ENCODE peak calls at places on chromosomes 2 and 18, in six cellular contexts. O, S, E, B, X and W are unnamed samples.
A peak's percentile ranks its signal among the peaks of the same experiment; 100 is the strongest.

GRCh38 chr2:175135177-175135576 is 32.8 kb downstream of the ATF2 start:
- DNase-seq in O (no peak), S (no peak), E (no peak), B (no peak), X (no peak), W (no peak)

GRCh38 chr2:171404258-171404657 is 29.5 kb downstream of the METTL8 start:
- DNase-seq in O (no peak), S (peak; percentile 42), E (peak; percentile 92), B (no peak), X (peak; percentile 53), W (peak; percentile 93)

GRCh38 chr2:3982160-3982559 is 278.8 kb downstream of the DCDC2C start:
- DNase-seq in O (no peak), S (no peak), E (no peak), B (no peak), X (no peak), W (no peak)

GRCh38 chr2:100218552-100218951 is 76.2 kb upstream of the AFF3 start:
- DNase-seq in O (no peak), S (no peak), E (no peak), B (no peak), X (no peak), W (no peak)

GRCh38 chr2:205903549-205904129 is 182.3 kb downstream of the INO80D start:
- DNase-seq in O (no peak), S (no peak), E (peak; percentile 22), B (no peak), X (no peak), W (peak; percentile 60)

GRCh38 chr2:219247678-219248642 is 2.7 kb downstream of the STK16 start:
- DNase-seq in O (no peak), S (no peak), E (no peak), B (no peak), X (no peak), W (peak; percentile 30)

GRCh38 chr18:68399721-68400120 is 315.2 kb downstream of the TMX3 start:
- DNase-seq in O (no peak), S (no peak), E (peak; percentile 26), B (no peak), X (no peak), W (no peak)

GRCh38 chr2:219409619-219410018 is 8.6 kb upstream of the DES start:
- DNase-seq in O (no peak), S (no peak), E (no peak), B (no peak), X (no peak), W (no peak)